ENCODE peak calls at places on chromosomes 2 and 18, in four cellular contexts. One of them, this sample, is unnamed.

GRCh38 chr2:86556508-86556907 is 6.7 kb downstream of the CHMP3 start:
- DNase-seq in CD8-positive, alpha-beta memory T cell: no peak
- DNase-seq in thoracic aorta: no peak
- DNase-seq in breast epithelium: no peak
- DNase-seq in this sample: no peak

GRCh38 chr2:10267551-10268465 is 34.9 kb upstream of the HPCAL1 start:
- DNase-seq in CD8-positive, alpha-beta memory T cell: no peak
- DNase-seq in thoracic aorta: no peak
- DNase-seq in breast epithelium: no peak
- DNase-seq in this sample: no peak

GRCh38 chr2:118990757-118991545 is 49.0 kb downstream of the MARCO start:
- DNase-seq in breast epithelium: no peak
- DNase-seq in CD8-positive, alpha-beta memory T cell: no peak
- DNase-seq in thoracic aorta: no peak
- DNase-seq in this sample: no peak

GRCh38 chr2:179377296-179377695 is 112.7 kb upstream of the SESTD1 start:
- DNase-seq in thoracic aorta: no peak
- DNase-seq in CD8-positive, alpha-beta memory T cell: no peak
- DNase-seq in breast epithelium: no peak
- DNase-seq in this sample: no peak

GRCh38 chr2:238151628-238152235 is 7.0 kb upstream of the ERFE start:
- DNase-seq in breast epithelium: no peak
- DNase-seq in thoracic aorta: no peak
- DNase-seq in CD8-positive, alpha-beta memory T cell: no peak
- DNase-seq in this sample: no peak

GRCh38 chr2:172986040-172986439 is 89.6 kb upstream of the MAP3K20 start:
- DNase-seq in breast epithelium: no peak
- DNase-seq in CD8-positive, alpha-beta memory T cell: no peak
- DNase-seq in thoracic aorta: no peak
- DNase-seq in this sample: no peak

GRCh38 chr2:241901500-241902351 is 32.2 kb downstream of the RTP5 start:
- DNase-seq in CD8-positive, alpha-beta memory T cell: no peak
- DNase-seq in thoracic aorta: no peak
- DNase-seq in breast epithelium: no peak
- DNase-seq in this sample: no peak

GRCh38 chr2:73282924-73283544 is 1.2 kb downstream of the FBXO41 start:
- DNase-seq in breast epithelium: no peak
- DNase-seq in thoracic aorta: no peak
- DNase-seq in CD8-positive, alpha-beta memory T cell: no peak
- DNase-seq in this sample: no peak

GRCh38 chr2:83221258-83221657 is 1237.8 kb downstream of the SUCLG1 start:
- DNase-seq in thoracic aorta: no peak
- DNase-seq in CD8-positive, alpha-beta memory T cell: no peak
- DNase-seq in breast epithelium: no peak
- DNase-seq in this sample: no peak

GRCh38 chr2:68185541-68186164 is 28.0 kb downstream of the PNO1 start:
- DNase-seq in thoracic aorta: no peak
- DNase-seq in breast epithelium: no peak
- DNase-seq in CD8-positive, alpha-beta memory T cell: peak; percentile 42
- DNase-seq in this sample: peak; percentile 55

GRCh38 chr2:117968724-117969121 is 45.1 kb downstream of the CCDC93 start:
- DNase-seq in breast epithelium: no peak
- DNase-seq in thoracic aorta: no peak
- DNase-seq in CD8-positive, alpha-beta memory T cell: no peak
- DNase-seq in this sample: no peak

GRCh38 chr18:7164610-7165009 is 47.0 kb upstream of the LAMA1 start:
- DNase-seq in thoracic aorta: no peak
- DNase-seq in CD8-positive, alpha-beta memory T cell: no peak
- DNase-seq in breast epithelium: no peak
- DNase-seq in this sample: no peak

GRCh38 chr2:26347286-26347865 is 787 bp upstream of the ADGRF3 start:
- DNase-seq in thoracic aorta: no peak
- DNase-seq in CD8-positive, alpha-beta memory T cell: no peak
- DNase-seq in breast epithelium: no peak
- DNase-seq in this sample: no peak

GRCh38 chr2:234495076-234495800 is 1.6 kb downstream of the ARL4C start:
- DNase-seq in CD8-positive, alpha-beta memory T cell: no peak
- DNase-seq in breast epithelium: no peak
- DNase-seq in thoracic aorta: no peak
- DNase-seq in this sample: no peak

GRCh38 chr2:138209009-138209408 is 244.7 kb downstream of the HNMT start:
- DNase-seq in CD8-positive, alpha-beta memory T cell: no peak
- DNase-seq in breast epithelium: no peak
- DNase-seq in thoracic aorta: no peak
- DNase-seq in this sample: no peak

GRCh38 chr2:229084467-229084866 is 186.6 kb downstream of the PID1 start:
- DNase-seq in CD8-positive, alpha-beta memory T cell: no peak
- DNase-seq in thoracic aorta: no peak
- DNase-seq in breast epithelium: no peak
- DNase-seq in this sample: no peak

GRCh38 chr18:49926076-49926745 is 112.9 kb upstream of the ACAA2 start:
- DNase-seq in thoracic aorta: no peak
- DNase-seq in CD8-positive, alpha-beta memory T cell: no peak
- DNase-seq in breast epithelium: no peak
- DNase-seq in this sample: no peak

GRCh38 chr2:62362561-62362960 is 143.4 kb downstream of the TMEM17 start:
- DNase-seq in CD8-positive, alpha-beta memory T cell: no peak
- DNase-seq in thoracic aorta: no peak
- DNase-seq in breast epithelium: no peak
- DNase-seq in this sample: no peak

GRCh38 chr2:25740810-25741381 is 67.5 kb upstream of the DTNB start:
- DNase-seq in breast epithelium: no peak
- DNase-seq in CD8-positive, alpha-beta memory T cell: no peak
- DNase-seq in thoracic aorta: no peak
- DNase-seq in this sample: peak; percentile 9

GRCh38 chr2:199019898-199020507 is 437.7 kb downstream of the SATB2 start:
- DNase-seq in CD8-positive, alpha-beta memory T cell: no peak
- DNase-seq in thoracic aorta: no peak
- DNase-seq in breast epithelium: no peak
- DNase-seq in this sample: peak; percentile 11

GRCh38 chr2:238864207-238865014 is 16.5 kb downstream of the TWIST2 start:
- DNase-seq in thoracic aorta: peak; percentile 84
- DNase-seq in CD8-positive, alpha-beta memory T cell: no peak
- DNase-seq in breast epithelium: peak; percentile 81
- DNase-seq in this sample: no peak

GRCh38 chr2:159968282-159968900 is 94.0 kb downstream of the PLA2R1 start:
- DNase-seq in thoracic aorta: no peak
- DNase-seq in breast epithelium: no peak
- DNase-seq in CD8-positive, alpha-beta memory T cell: no peak
- DNase-seq in this sample: peak; percentile 16

DNA sequence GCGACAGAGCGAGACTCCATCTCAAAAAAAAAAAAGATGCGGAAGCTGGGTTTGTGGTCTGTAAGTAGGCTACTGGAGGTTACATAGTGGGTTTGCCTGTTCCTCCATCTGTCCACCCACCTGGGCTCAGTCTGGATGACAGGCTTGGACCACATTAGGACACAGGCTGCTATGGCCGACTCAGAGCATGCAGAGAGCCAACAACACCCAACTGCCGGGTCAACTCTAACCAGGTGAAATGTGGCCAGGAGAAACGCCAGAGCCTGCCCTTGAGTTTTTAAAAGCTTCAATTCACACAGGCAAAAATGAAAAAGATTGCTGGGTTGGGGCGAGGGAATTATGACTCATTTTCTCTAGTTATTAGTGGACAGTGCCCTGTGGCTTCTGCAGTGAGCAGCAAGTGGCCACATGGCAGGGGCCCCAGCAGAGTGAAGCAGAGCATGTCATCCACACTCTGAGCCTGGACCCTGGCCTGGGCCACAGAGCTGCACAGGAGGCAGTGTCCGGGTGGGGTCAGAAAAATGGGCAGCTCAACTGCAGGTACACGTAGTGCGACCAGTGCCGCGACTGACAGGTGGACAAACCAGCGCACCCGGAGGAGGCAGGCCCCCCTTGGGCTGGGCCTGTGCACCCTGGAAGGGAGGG is 67.4 kb downstream of the BIN1 start:
- DNase-seq in breast epithelium: no peak
- DNase-seq in thoracic aorta: no peak
- DNase-seq in CD8-positive, alpha-beta memory T cell: no peak
- DNase-seq in this sample: no peak
- H3K4me1 ChIP-seq in breast epithelium: no peaks in the 10 kb centered on the region
- H3K4me1 ChIP-seq in thoracic aorta: no peaks in the 10 kb centered on the region
- H3K4me1 ChIP-seq in CD8-positive, alpha-beta memory T cell: no peaks in the 10 kb centered on the region
- H3K4me1 ChIP-seq in this sample: peaks cover 1% of the 10 kb centered on the region

GRCh38 chr2:100673691-100674485 is 111.1 kb downstream of the PDCL3 start:
- DNase-seq in thoracic aorta: no peak
- DNase-seq in breast epithelium: no peak
- DNase-seq in CD8-positive, alpha-beta memory T cell: no peak
- DNase-seq in this sample: no peak
- H3K27ac ChIP-seq in thoracic aorta: no peak overlapping the region
- H3K27ac ChIP-seq in breast epithelium: no peak overlapping the region
- H3K27ac ChIP-seq in CD8-positive, alpha-beta memory T cell: no peak overlapping the region
- H3K27ac ChIP-seq in this sample: no peak overlapping the region

DNA sequence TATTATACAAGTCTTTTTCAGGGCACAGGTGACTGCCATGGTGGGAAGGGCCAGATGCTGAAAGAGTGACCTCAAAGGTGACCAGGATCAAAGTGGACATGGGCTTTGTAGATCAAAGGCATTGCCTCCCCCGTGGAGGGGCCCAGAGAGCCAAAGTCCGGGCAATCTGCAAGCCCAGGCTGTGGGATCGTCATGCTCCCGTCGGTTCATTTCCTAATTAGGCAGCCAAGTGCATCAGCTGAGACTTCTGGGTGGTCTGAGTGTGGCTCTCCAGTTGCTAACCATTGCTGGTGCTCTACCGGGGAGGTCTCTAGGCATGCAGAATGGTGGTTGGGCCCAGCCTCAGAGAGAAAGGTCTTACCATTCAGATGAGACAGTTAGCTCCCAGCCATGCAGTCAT is 61.6 kb downstream of the TRIB2 start:
- DNase-seq in thoracic aorta: no peak
- DNase-seq in breast epithelium: no peak
- DNase-seq in CD8-positive, alpha-beta memory T cell: no peak
- DNase-seq in this sample: no peak
- H3K36me3 ChIP-seq in thoracic aorta: no peaks in the 10 kb centered on the region
- H3K36me3 ChIP-seq in breast epithelium: no peaks in the 10 kb centered on the region
- H3K36me3 ChIP-seq in CD8-positive, alpha-beta memory T cell: no peaks in the 10 kb centered on the region
- H3K36me3 ChIP-seq in this sample: no peaks in the 10 kb centered on the region

GRCh38 chr18:76479351-76480238 is 15.4 kb downstream of the ZNF516 start:
- DNase-seq in CD8-positive, alpha-beta memory T cell: no peak
- DNase-seq in thoracic aorta: no peak
- DNase-seq in breast epithelium: no peak
- DNase-seq in this sample: no peak
- H3K4me1 ChIP-seq in CD8-positive, alpha-beta memory T cell: no peaks in the 10 kb centered on the region
- H3K4me1 ChIP-seq in thoracic aorta: no peaks in the 10 kb centered on the region
- H3K4me1 ChIP-seq in breast epithelium: no peaks in the 10 kb centered on the region
- H3K4me1 ChIP-seq in this sample: no peaks in the 10 kb centered on the region